ENCODE peak calls at places on chromosome 1, in four cellular contexts. H is hypothalamus, R is NCI-H1694 treated with DMSO at 0.1 percent for 48 hours, U is pulmonary artery endothelial cell. N is an unnamed sample.

GRCh38 chr1:207084241-207084640 is 4.4 kb upstream of the C4BPB start:
- DNase-seq in H (no peak), R (no peak), U (no peak), N (no peak)

GRCh38 chr1:81954388-81955023 is 153.8 kb downstream of the ADGRL2 start:
- DNase-seq in H (no peak), R (no peak), U (no peak), N (no peak)

GRCh38 chr1:32404956-32405355 is 10.7 kb upstream of the BSDC1 start:
- DNase-seq in H (no peak), R (no peak), U (no peak), N (no peak)

GRCh38 chr1:227066999-227067398 is 126.9 kb downstream of the COQ8A start:
- DNase-seq in H (no peak), R (no peak), U (no peak), N (no peak)

GRCh38 chr1:65605621-65606020 is 185.2 kb downstream of the LEPR start:
- DNase-seq in H (no peak), R (no peak), U (no peak), N (no peak)

GRCh38 chr1:43274804-43275180 is 5.0 kb downstream of the TMEM125 start:
- DNase-seq in H (no peak), R (no peak), U (no peak), N (no peak)

GRCh38 chr1:21278208-21278861 is 11.9 kb downstream of the ECE1 start:
- DNase-seq in H (no peak), R (no peak), U (no peak), N (no peak)

GRCh38 chr1:156104065-156104810 is 10.3 kb upstream of the LMNA start:
- DNase-seq in H (no peak), R (peak), U (peak), N (no peak)

GRCh38 chr1:188652678-188653077 is 1823.9 kb downstream of the PLA2G4A start:
- DNase-seq in H (no peak), R (no peak), U (no peak), N (peak)

GRCh38 chr1:89555550-89555949 is 30.9 kb downstream of the LRRC8B start:
- DNase-seq in H (no peak), R (no peak), U (no peak), N (no peak)

GRCh38 chr1:25099343-25099951 is 132.9 kb downstream of the SYF2 start:
- DNase-seq in H (no peak), R (no peak), U (no peak), N (no peak)

GRCh38 chr1:231776006-231776707 is 149.6 kb downstream of the DISC1 start:
- DNase-seq in H (no peak), R (no peak), U (no peak), N (no peak)

GRCh38 chr1:235105051-235106043 is 23.3 kb downstream of the TOMM20 start:
- DNase-seq in H (no peak), R (no peak), U (no peak), N (no peak)

GRCh38 chr1:43618521-43619313 is 31.2 kb upstream of the KDM4A start:
- DNase-seq in H (no peak), R (no peak), U (no peak), N (no peak)

GRCh38 chr1:156492591-156493080 is 7.9 kb downstream of the MEF2D start:
- DNase-seq in H (no peak), R (peak), U (no peak), N (no peak)

GRCh38 chr1:40755052-40755451 is 28.5 kb upstream of the KCNQ4 start:
- DNase-seq in H (no peak), R (no peak), U (no peak), N (no peak)

GRCh38 chr1:54569339-54569738 is 21.3 kb downstream of the ACOT11 start:
- DNase-seq in H (no peak), R (no peak), U (no peak), N (no peak)

GRCh38 chr1:208928335-208928734 is 655.2 kb upstream of the CAMK1G start:
- DNase-seq in H (no peak), R (no peak), U (no peak), N (no peak)

GRCh38 chr1:46587072-46587471 is 17.0 kb downstream of the MKNK1 start:
- DNase-seq in H (no peak), R (no peak), U (no peak), N (no peak)

GRCh38 chr1:112247971-112248370 is 148.0 kb upstream of the CTTNBP2NL start:
- DNase-seq in H (no peak), R (no peak), U (no peak), N (no peak)

GRCh38 chr1:27004471-27005165 is 8.0 kb downstream of the TENT5B start:
- DNase-seq in H (no peak), R (no peak), U (no peak), N (no peak)

GRCh38 chr1:36096500-36097412 is 8.1 kb downstream of the ADPRS start:
- DNase-seq in H (no peak), R (no peak), U (no peak), N (no peak)

GRCh38 chr1:16243408-16243690 is 6.4 kb upstream of the CPLANE2 start:
- DNase-seq in H (no peak), R (no peak), U (no peak), N (no peak)

GRCh38 chr1:36350659-36351171 is 27.3 kb upstream of the EVA1B start:
- DNase-seq in H (no peak), R (no peak), U (peak), N (peak)

GRCh38 chr1:89041055-89041707 is 18.5 kb upstream of the GBP3 start:
- DNase-seq in H (no peak), R (no peak), U (no peak), N (no peak)

GRCh38 chr1:10209905-10210810 is at the start of gene KIF1B:
- DNase-seq in H (peak), R (peak), U (peak), N (peak)

GRCh38 chr1:28553229-28553930 is 495 bp downstream of the TRNAU1AP start:
- DNase-seq in H (no peak), R (peak), U (no peak), N (peak)

GRCh38 chr1:56555448-56555847 is 23.9 kb downstream of the PLPP3 start:
- DNase-seq in H (no peak), R (no peak), U (no peak), N (no peak)

GRCh38 chr1:58809327-58810040 is 25.6 kb upstream of the JUN start:
- DNase-seq in H (no peak), R (no peak), U (no peak), N (no peak)

GRCh38 chr1:50568782-50569181 is 145.5 kb upstream of the DMRTA2 start:
- DNase-seq in H (no peak), R (no peak), U (no peak), N (no peak)

GRCh38 chr1:27630859-27631491 is 4.0 kb downstream of the FGR start:
- DNase-seq in H (no peak), R (no peak), U (no peak), N (no peak)

GRCh38 chr1:147243228-147243685 is 773 bp downstream of the CHD1L start:
- DNase-seq in H (no peak), R (no peak), U (no peak), N (peak)

GRCh38 chr1:213330281-213330680 is 279.2 kb downstream of the RPS6KC1 start:
- DNase-seq in H (no peak), R (no peak), U (no peak), N (no peak)

GRCh38 chr1:69982992-69983391 is 222.4 kb downstream of the LRRC40 start:
- DNase-seq in H (no peak), R (no peak), U (no peak), N (peak)

GRCh38 chr1:155671750-155672149 is 16.8 kb downstream of the YY1AP1 start:
- DNase-seq in H (no peak), R (no peak), U (no peak), N (no peak)